ENCODE peak calls at places on chromosomes 2 and 18, in nine cellular contexts. Y, G, V, P, N, J, C, X and E are unnamed samples.

GRCh38 chr18:78457011-78457410 is 522.6 kb upstream of the SALL3 start:
- DNase-seq in N (no peak), P (no peak), X (no peak), J (no peak), V (no peak), Y (no peak), G (no peak), C (no peak), E (no peak)

GRCh38 chr18:5879479-5879882 is 15.8 kb downstream of the TMEM200C start:
- DNase-seq in G (no peak), V (no peak), C (no peak), X (no peak), P (peak), J (peak), Y (no peak), N (no peak), E (no peak)

GRCh38 chr2:201643216-201643651 is at the start of gene TMEM237:
- DNase-seq in V (peak), N (peak), J (peak), Y (peak), C (no peak), X (peak), G (no peak), P (peak), E (peak)

GRCh38 chr18:27608742-27609141 is 423.6 kb upstream of the CHST9 start:
- DNase-seq in G (no peak), V (no peak), X (peak), C (no peak), P (no peak), J (peak), N (no peak), Y (no peak), E (no peak)

GRCh38 chr2:163200726-163201125 is 362.2 kb upstream of the KCNH7 start:
- DNase-seq in N (no peak), X (no peak), C (no peak), J (no peak), V (no peak), Y (no peak), P (no peak), G (no peak), E (no peak)

GRCh38 chr2:233384811-233385488 is 30.7 kb downstream of the DGKD start:
- DNase-seq in P (no peak), X (no peak), J (peak), Y (no peak), G (no peak), N (no peak), V (no peak), C (no peak), E (no peak)

GRCh38 chr2:108182489-108182888 is 57.3 kb upstream of the SULT1C3 start:
- DNase-seq in V (no peak), P (peak), Y (no peak), N (no peak), G (no peak), J (peak), C (no peak), X (peak), E (no peak)

GRCh38 chr2:98730053-98730850 is 680 bp downstream of the MGAT4A start:
- DNase-seq in V (peak), J (peak), P (peak), C (peak), N (peak), X (peak), Y (peak), G (peak), E (peak)

GRCh38 chr2:151922845-151923666 is 94.8 kb upstream of the ARL5A start:
- DNase-seq in N (no peak), C (no peak), P (peak), G (peak), J (no peak), V (no peak), Y (peak), X (no peak), E (no peak)

GRCh38 chr2:161677634-161678033 is 53.4 kb downstream of the SLC4A10 start:
- DNase-seq in Y (no peak), N (no peak), G (no peak), P (no peak), X (no peak), J (no peak), V (no peak), C (no peak), E (no peak)

GRCh38 chr2:9552491-9553178 is 3.0 kb downstream of the ADAM17 start:
- DNase-seq in P (no peak), J (peak), G (no peak), Y (no peak), V (no peak), N (no peak), C (no peak), X (no peak), E (peak)

GRCh38 chr2:208356846-208357574 is 49.6 kb upstream of the PTH2R start:
- DNase-seq in Y (no peak), C (no peak), J (no peak), P (no peak), G (no peak), X (no peak), V (no peak), N (no peak), E (no peak)